ENCODE peak calls at places on chromosomes 5 and 9, in seven cellular contexts. L, P, Q, Z, H, S and B are unnamed samples.

GRCh38 chr5:71882826-71883744 is 164.0 kb downstream of the CARTPT start:
- DNase-seq in L (peak; percentile 28), P (no peak), Q (peak; percentile 55), Z (peak; percentile 50), H (no peak), S (no peak), B (no peak)

GRCh38 chr9:109708507-109708945 is 71.5 kb upstream of the PALM2AKAP2 start:
- DNase-seq in L (peak; percentile 28), P (no peak), Q (peak; percentile 41), Z (no peak), H (no peak), S (no peak), B (no peak)

GRCh38 chr5:143471041-143471509 is 67.6 kb upstream of the NR3C1 start:
- DNase-seq in L (peak; percentile 90), P (no peak), Q (peak; percentile 78), Z (no peak), H (no peak), S (no peak), B (no peak)

GRCh38 chr5:173663810-173664526 is 47.5 kb upstream of the BOD1 start:
- DNase-seq in L (no peak), P (no peak), Q (peak; percentile 25), Z (no peak), H (peak; percentile 62), S (peak; percentile 55), B (no peak)

GRCh38 chr9:68964765-68965164 is 49.1 kb downstream of the PRKACG start:
- DNase-seq in L (no peak), P (no peak), Q (no peak), Z (no peak), H (no peak), S (no peak), B (no peak)

GRCh38 chr9:124780757-124781151 is 3.8 kb downstream of the OLFML2A start:
- DNase-seq in L (no peak), P (no peak), Q (no peak), Z (no peak), H (no peak), S (no peak), B (no peak)

GRCh38 chr9:128211551-128212281 is 8.5 kb downstream of the DNM1 start:
- DNase-seq in L (no peak), P (no peak), Q (no peak), Z (no peak), H (no peak), S (no peak), B (no peak)

GRCh38 chr5:89280103-89281037 is 397.4 kb upstream of the MEF2C start:
- DNase-seq in L (no peak), P (no peak), Q (no peak), Z (no peak), H (no peak), S (no peak), B (no peak)

GRCh38 chr5:142866563-142867275 is 96.5 kb downstream of the ARHGAP26 start:
- DNase-seq in L (peak; percentile 73), P (no peak), Q (peak; percentile 78), Z (peak; percentile 68), H (no peak), S (no peak), B (no peak)

GRCh38 chr5:139296862-139297326 is 3.4 kb downstream of the MATR3 start:
- DNase-seq in L (no peak), P (no peak), Q (no peak), Z (no peak), H (no peak), S (no peak), B (no peak)

DNA sequence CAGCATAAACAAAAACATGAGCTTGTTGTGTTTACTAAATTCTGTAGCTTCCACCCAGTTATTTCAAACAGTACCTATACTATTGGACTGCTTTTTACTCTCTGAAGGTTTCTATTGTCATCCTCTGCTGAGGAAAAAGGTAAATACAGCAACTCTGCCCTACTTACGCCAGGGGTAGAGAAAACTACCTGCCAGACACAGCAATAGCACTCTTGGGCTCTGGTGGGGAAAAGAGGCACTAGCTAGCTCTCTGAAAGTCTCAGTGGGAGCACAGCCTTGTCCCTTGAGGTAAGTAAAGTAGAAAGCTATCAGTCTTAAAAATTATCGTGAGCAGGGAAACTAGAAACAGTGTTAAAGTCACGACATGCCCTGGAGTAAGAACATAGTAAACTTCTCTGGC is 3.7 kb downstream of the HCN1 start:
- DNase-seq in L (no peak), P (no peak), Q (no peak), Z (no peak), H (no peak), S (no peak), B (no peak)
- TF ChIP-seq CTCF in L (no peak), P (peak; percentile 7), Q (no peak), Z (no peak), H (no peak), S (no peak), B (no peak)

DNA sequence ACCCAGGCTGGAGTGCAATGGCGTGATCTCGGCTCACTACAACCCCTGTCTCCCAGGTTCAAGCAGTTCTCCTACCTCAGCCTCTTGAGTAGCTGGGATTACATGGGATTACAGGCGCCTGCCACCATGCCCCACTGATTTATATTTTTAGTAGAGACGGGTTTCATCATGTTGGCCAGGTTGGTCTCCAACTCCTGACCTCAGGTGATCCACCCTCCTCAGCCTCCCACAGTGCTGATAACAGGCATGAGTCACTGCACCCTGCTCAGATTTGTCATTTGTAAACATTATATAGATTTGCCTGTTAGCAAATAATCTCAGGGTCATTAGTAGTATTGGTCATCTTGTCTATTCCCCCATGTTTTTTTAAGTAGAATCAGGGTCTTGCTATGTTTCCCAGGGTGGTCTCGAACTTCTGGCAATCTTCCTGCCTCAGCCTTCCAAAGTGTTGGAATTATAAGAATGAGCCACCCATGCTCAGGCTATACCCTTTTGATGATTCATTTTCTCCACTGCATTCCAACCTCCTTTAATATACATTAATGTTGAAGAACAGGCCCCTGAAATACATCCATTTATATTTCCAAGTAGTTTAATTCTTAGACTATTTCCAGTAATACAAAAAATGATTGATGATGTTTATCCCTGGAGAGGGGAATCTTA is 17.3 kb downstream of the CENPH start:
- DNase-seq in L (peak; percentile 54), P (no peak), Q (peak; percentile 19), Z (no peak), H (no peak), S (peak; percentile 45), B (no peak)
- H3K36me3 ChIP-seq in L (no peaks in the 10 kb centered on the region), P (no peaks in the 10 kb centered on the region), Q (no peaks in the 10 kb centered on the region), Z (no peaks in the 10 kb centered on the region), H (no peaks in the 10 kb centered on the region), S (no peaks in the 10 kb centered on the region), B (peaks cover 10% of the 10 kb centered on the region)

DNA sequence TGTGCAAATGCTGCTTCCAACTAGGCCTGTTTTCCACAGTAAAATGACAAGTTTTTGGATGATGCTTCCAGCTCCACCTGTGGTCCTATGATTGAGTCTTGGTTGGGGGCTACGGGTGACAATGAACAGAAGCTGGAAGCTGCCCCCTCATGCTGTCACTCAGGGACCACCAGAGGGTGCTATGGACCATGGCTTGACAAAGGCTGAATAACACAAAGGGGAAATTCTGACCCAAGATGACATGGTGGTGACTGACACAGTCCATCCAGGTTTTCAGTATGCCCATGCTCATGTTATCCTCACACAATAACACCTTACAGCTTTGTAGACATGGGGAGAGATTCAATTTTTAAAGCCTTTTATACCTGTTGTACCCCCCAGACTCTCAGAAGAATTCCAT is 23.9 kb upstream of the SAP30L start:
- DNase-seq in L (peak; percentile 14), P (no peak), Q (no peak), Z (peak; percentile 58), H (no peak), S (no peak), B (no peak)
- TF ChIP-seq CTCF in L (peak; percentile 41), P (peak; percentile 83), Q (peak; percentile 26), Z (peak; percentile 51), H (no peak), S (peak; percentile 26), B (no peak)

GRCh38 chr9:133777111-133777791 is 39.1 kb upstream of the SARDH start:
- DNase-seq in L (no peak), P (no peak), Q (no peak), Z (no peak), H (peak; percentile 23), S (peak; percentile 13), B (no peak)
- H3K36me3 ChIP-seq in L (peaks cover 54% of the 10 kb centered on the region), P (peaks cover 3% of the 10 kb centered on the region), Q (peaks cover 18% of the 10 kb centered on the region), Z (peaks cover 59% of the 10 kb centered on the region), H (no peaks in the 10 kb centered on the region), S (peaks cover 38% of the 10 kb centered on the region), B (peaks cover 13% of the 10 kb centered on the region)

GRCh38 chr5:177311361-177311722 is 356 bp downstream of the MXD3 start:
- DNase-seq in L (no peak), P (no peak), Q (no peak), Z (peak; percentile 71), H (no peak), S (peak; percentile 39), B (no peak)
- TF ChIP-seq CTCF in L (no peak), P (no peak), Q (no peak), Z (no peak), H (no peak), S (no peak), B (no peak)